ENCODE peak calls at places on chromosomes 2 and 18, in five cellular contexts. B, S, P, X and G are unnamed samples.
A peak's percentile ranks its signal among the peaks of the same experiment; 100 is the strongest.

GRCh38 chr18:22193466-22193865 is 24.1 kb downstream of the GATA6 start:
- DNase-seq in B (no peak), S (no peak), P (peak; percentile 70), X (peak; percentile 19), G (no peak)

GRCh38 chr2:74524955-74525716 is 895 bp downstream of the DQX1 start:
- DNase-seq in B (no peak), S (no peak), P (no peak), X (no peak), G (peak; percentile 27)

GRCh38 chr2:71637736-71638135 is 184.4 kb downstream of the DYSF start:
- DNase-seq in B (no peak), S (no peak), P (no peak), X (no peak), G (no peak)

GRCh38 chr2:137968477-137969417 is 4.5 kb downstream of the HNMT start:
- DNase-seq in B (no peak), S (no peak), P (no peak), X (no peak), G (no peak)

GRCh38 chr2:11416191-11416590 is 49.8 kb downstream of the E2F6 start:
- DNase-seq in B (no peak), S (no peak), P (no peak), X (no peak), G (no peak)

GRCh38 chr2:160356485-160356884 is 137.1 kb downstream of the RBMS1 start:
- DNase-seq in B (no peak), S (no peak), P (no peak), X (no peak), G (no peak)

GRCh38 chr18:6004683-6005082 is 109.4 kb upstream of the TMEM200C start:
- DNase-seq in B (no peak), S (no peak), P (no peak), X (no peak), G (no peak)

GRCh38 chr18:23943104-23943503 is 71.5 kb upstream of the TTC39C start:
- DNase-seq in B (no peak), S (no peak), P (no peak), X (no peak), G (no peak)

GRCh38 chr2:143282684-143283083 is 153.5 kb downstream of the ARHGAP15 start:
- DNase-seq in B (peak; percentile 27), S (no peak), P (no peak), X (no peak), G (peak; percentile 9)

DNA sequence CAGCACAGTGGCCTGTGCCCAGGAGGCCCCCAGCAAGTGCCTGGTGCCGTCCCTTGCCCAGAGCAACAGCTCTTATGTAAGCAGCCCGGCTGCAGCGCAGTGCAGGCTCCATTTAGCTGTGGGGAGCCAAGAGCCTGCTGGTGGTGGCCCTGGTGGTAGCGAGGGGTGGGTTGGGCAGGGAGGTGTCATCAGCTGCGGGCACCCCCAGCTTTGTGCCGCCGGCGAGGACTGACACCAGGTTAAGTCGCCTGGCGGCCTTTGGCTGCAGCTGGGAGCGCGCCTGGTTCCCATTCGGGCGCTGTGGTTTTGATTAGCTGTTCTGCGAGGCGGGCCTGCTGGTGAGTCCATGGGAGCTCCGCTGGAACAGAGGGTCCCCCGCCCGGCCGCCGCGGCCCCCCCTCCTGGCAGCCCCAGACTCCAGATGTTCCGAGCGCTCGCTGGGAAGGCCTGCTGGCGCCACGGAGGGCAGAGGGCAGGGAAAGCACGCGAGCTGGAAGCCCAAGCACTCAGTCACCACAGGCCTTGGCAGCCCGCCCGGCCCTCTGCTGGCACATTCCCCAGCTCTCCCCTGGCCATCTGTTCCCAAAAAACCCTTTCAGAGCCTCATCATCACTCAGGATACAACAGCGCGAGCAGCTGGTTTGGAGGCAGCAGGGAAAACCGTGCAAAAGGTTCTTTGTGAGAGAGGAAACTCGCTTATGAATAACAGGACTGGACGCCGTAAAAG is 18.4 kb downstream of the ATOH8 start:
- DNase-seq in B (no peak), S (peak; percentile 90), P (peak; percentile 100), X (peak; percentile 98), G (no peak)
- TF ChIP-seq CTCF in B (no peak), S (peak; percentile 38), P (peak; percentile 35), X (no peak), G (no peak)

GRCh38 chr2:105604938-105605337 is 139.8 kb upstream of the NCK2 start:
- DNase-seq in B (no peak), S (no peak), P (peak; percentile 53), X (no peak), G (no peak)

GRCh38 chr2:105610444-105611327 is 134.0 kb upstream of the NCK2 start:
- DNase-seq in B (no peak), S (no peak), P (no peak), X (no peak), G (no peak)

GRCh38 chr2:105609756-105610397 is 134.8 kb upstream of the NCK2 start:
- DNase-seq in B (no peak), S (no peak), P (no peak), X (no peak), G (no peak)

GRCh38 chr2:105606081-105606480 is 138.6 kb upstream of the NCK2 start:
- DNase-seq in B (no peak), S (no peak), P (no peak), X (no peak), G (no peak)

GRCh38 chr2:105607920-105608504 is 136.7 kb upstream of the NCK2 start:
- DNase-seq in B (no peak), S (no peak), P (no peak), X (no peak), G (no peak)
- TF ChIP-seq CTCF in B (no peak), S (no peak), P (no peak), X (no peak), G (no peak)

DNA sequence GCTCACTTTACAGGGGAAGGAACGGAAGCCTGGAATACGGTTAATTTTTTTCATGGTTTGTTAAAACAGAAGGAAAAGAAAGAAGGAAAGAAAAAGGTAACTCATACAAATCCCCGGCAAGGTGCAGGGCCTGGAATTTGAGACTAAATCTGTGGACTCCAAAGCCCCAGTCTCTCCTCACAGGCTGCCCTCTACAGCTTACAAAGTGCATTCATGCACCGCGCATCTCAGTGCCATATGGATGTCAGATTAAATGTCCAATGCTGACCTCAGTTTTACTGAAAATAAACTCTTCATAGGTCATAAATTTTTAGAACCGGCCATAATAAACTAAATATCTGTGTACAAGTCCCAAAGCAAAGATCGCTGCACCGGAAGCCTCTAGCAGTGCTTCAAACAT is 17.8 kb downstream of the ST6GAL2 start:
- DNase-seq in B (no peak), S (no peak), P (no peak), X (no peak), G (no peak)
- TF ChIP-seq CTCF in B (no peak), S (peak; percentile 38), P (no peak), X (no peak), G (no peak)

GRCh38 chr2:68359889-68360288 is 5.2 kb upstream of the PLEK start:
- DNase-seq in B (no peak), S (no peak), P (no peak), X (no peak), G (no peak)
- TF ChIP-seq CTCF in B (peak; percentile 51), S (no peak), P (peak; percentile 26), X (no peak), G (no peak)

GRCh38 chr2:120017201-120017600 is 4.3 kb downstream of the EPB41L5 start:
- DNase-seq in B (no peak), S (no peak), P (peak; percentile 6), X (no peak), G (no peak)
- TF ChIP-seq CTCF in B (no peak), S (no peak), P (no peak), X (no peak), G (no peak)

GRCh38 chr2:189579585-189579984 is 1.0 kb downstream of the SLC40A1 start:
- DNase-seq in B (no peak), S (no peak), P (peak; percentile 68), X (no peak), G (no peak)
- TF ChIP-seq CTCF in B (no peak), S (no peak), P (no peak), X (no peak), G (no peak)